ENCODE peak calls at places on chromosomes 5 and 9, in ten cellular contexts. S, B, F, H, I, W, M, G, C and V are unnamed samples.

GRCh38 chr5:90421136-90421535 is 11.6 kb upstream of the CETN3 start:
- DNase-seq in S (peak; percentile 46), B (no peak), F (no peak), H (no peak), I (no peak), W (no peak), M (peak; percentile 36), G (peak; percentile 18), C (no peak), V (peak; percentile 6)

GRCh38 chr9:137393176-137394150 is 29.5 kb downstream of the EXD3 start:
- DNase-seq in S (peak; percentile 0), B (no peak), F (no peak), H (no peak), I (no peak), W (no peak), M (no peak), G (no peak), C (no peak), V (no peak)

GRCh38 chr9:131712151-131712716 is 27.6 kb downstream of the RAPGEF1 start:
- DNase-seq in S (no peak), B (no peak), F (no peak), H (no peak), I (no peak), W (no peak), M (no peak), G (no peak), C (no peak), V (no peak)

GRCh38 chr5:144189800-144190429 is 19.2 kb downstream of the KCTD16 start:
- DNase-seq in S (no peak), B (peak; percentile 75), F (no peak), H (no peak), I (no peak), W (no peak), M (peak; percentile 51), G (peak; percentile 73), C (peak; percentile 21), V (peak; percentile 63)

GRCh38 chr5:51404256-51404655 is 21.0 kb downstream of the ISL1 start:
- DNase-seq in S (no peak), B (no peak), F (no peak), H (no peak), I (no peak), W (no peak), M (no peak), G (no peak), C (no peak), V (no peak)

GRCh38 chr5:2607622-2608021 is 143.9 kb downstream of the IRX2 start:
- DNase-seq in S (no peak), B (no peak), F (no peak), H (no peak), I (no peak), W (no peak), M (no peak), G (no peak), C (no peak), V (no peak)

GRCh38 chr5:170745481-170746061 is 38.0 kb upstream of the GABRP start:
- DNase-seq in S (peak; percentile 68), B (no peak), F (peak; percentile 50), H (no peak), I (no peak), W (no peak), M (peak; percentile 54), G (peak; percentile 4), C (peak; percentile 13), V (no peak)

GRCh38 chr5:75057551-75057950 is 5.2 kb upstream of the GCNT4 start:
- DNase-seq in S (no peak), B (no peak), F (no peak), H (no peak), I (no peak), W (no peak), M (no peak), G (no peak), C (no peak), V (no peak)

GRCh38 chr5:97101189-97101910 is 41.1 kb downstream of the LIX1 start:
- DNase-seq in S (no peak), B (peak; percentile 45), F (no peak), H (no peak), I (no peak), W (no peak), M (no peak), G (no peak), C (no peak), V (no peak)

GRCh38 chr5:113678924-113679575 is 165.6 kb downstream of the YTHDC2 start:
- DNase-seq in S (peak; percentile 77), B (peak; percentile 39), F (no peak), H (peak; percentile 24), I (no peak), W (no peak), M (no peak), G (peak; percentile 62), C (no peak), V (peak; percentile 50)

GRCh38 chr5:87004101-87004500 is 263.6 kb upstream of the RASA1 start:
- DNase-seq in S (no peak), B (peak; percentile 60), F (no peak), H (no peak), I (no peak), W (no peak), M (no peak), G (peak; percentile 38), C (no peak), V (peak; percentile 37)

GRCh38 chr5:107313098-107313497 is 357.6 kb downstream of the EFNA5 start:
- DNase-seq in S (no peak), B (no peak), F (no peak), H (no peak), I (no peak), W (no peak), M (no peak), G (no peak), C (no peak), V (no peak)

DNA sequence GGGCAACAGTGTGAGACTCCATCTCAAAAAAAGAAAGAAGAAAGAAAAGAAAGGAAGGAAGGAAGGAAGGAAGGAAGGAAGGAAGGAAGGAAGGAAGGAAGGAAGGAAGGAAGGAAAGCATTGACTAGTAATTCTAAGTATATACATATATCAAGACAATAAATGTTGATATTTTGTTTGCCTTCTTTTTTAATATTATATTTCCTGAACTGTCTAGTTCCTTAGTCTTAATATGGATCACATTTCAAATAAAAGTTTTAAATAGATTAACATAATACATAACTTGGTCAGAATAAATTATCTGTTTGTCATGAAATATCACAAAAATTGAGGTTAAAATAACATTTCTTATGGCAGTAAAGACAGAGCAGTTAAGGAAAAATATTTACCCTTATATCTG is 1448.4 kb upstream of the C9orf72 start:
- DNase-seq in S (no peak), B (no peak), F (no peak), H (no peak), I (no peak), W (no peak), M (no peak), G (no peak), C (no peak), V (no peak)
- H3K4me3 ChIP-seq in S (no peak overlapping the region), B (no peak overlapping the region), F (no peak overlapping the region), H (no peak overlapping the region), I (no peak overlapping the region), W (no peak overlapping the region), M (no peak overlapping the region), G (no peak overlapping the region), C (no peak overlapping the region), V (no peak overlapping the region)

DNA sequence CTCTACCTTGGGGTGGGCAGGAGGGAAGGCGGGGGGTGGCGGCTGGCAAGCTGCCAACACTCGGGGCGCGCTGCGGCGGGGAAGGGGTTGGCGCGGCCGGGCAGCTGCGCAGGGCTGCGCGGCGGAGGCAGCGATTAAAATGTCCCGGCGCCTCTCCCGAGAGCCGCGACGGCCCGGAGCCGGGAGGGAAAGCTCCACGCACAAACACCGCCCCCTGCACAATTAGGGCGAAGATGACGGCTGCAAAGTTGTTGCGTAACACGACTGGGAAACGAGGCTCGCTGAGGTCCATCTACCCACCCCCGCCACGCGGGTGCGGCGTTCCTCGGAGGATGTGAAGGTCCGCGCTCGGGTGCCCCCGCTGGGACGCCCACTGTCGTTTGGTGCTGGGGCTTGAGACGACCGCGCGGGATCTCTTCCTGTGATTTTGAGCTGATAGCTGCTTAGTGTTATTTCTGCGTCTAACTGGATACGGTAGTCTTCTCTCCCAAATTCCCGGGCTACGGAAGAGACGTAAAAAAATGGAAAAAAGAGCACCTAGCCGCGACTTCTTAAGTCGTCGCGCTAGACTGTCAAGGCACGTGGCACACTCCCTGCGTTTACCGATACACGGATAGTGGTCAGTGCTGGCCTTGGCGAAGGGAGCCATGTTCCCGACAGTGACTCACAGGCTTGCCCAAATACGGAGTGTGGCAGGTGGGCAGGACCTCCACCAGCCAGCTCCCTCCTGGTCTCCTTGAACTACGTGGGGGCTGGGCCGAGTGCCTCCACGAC is 958 bp upstream of the NFIL3 start:
- DNase-seq in S (peak; percentile 64), B (peak; percentile 79), F (peak; percentile 83), H (no peak), I (peak; percentile 93), W (peak; percentile 88), M (peak; percentile 94), G (peak; percentile 94), C (peak; percentile 88), V (peak; percentile 91)
- TF ChIP-seq CTCF in S (no peak), B (peak; percentile 22), F (no peak), H (no peak), I (no peak), W (no peak), M (no peak), G (no peak), C (peak; percentile 12), V (peak; percentile 0)

GRCh38 chr9:35606726-35607125 is 1.7 kb downstream of the TESK1 start:
- DNase-seq in S (no peak), B (no peak), F (no peak), H (no peak), I (no peak), W (no peak), M (no peak), G (no peak), C (no peak), V (no peak)
- H3K4me3 ChIP-seq in S (peak overlapping the region; percentile 86), B (no peak overlapping the region), F (no peak overlapping the region), H (no peak overlapping the region), I (peak overlapping the region; percentile 87), W (no peak overlapping the region), M (no peak overlapping the region), G (peak overlapping the region; percentile 69), C (peak overlapping the region; percentile 71), V (no peak overlapping the region)

GRCh38 chr9:87267251-87267679 is 230.4 kb upstream of the DAPK1 start:
- DNase-seq in S (no peak), B (no peak), F (no peak), H (no peak), I (peak; percentile 62), W (peak; percentile 61), M (no peak), G (peak; percentile 51), C (peak; percentile 47), V (peak; percentile 75)

GRCh38 chr9:87259543-87259942 is 238.1 kb upstream of the DAPK1 start:
- DNase-seq in S (no peak), B (peak; percentile 63), F (no peak), H (no peak), I (no peak), W (no peak), M (no peak), G (peak; percentile 72), C (no peak), V (peak; percentile 75)

GRCh38 chr9:87266697-87267096 is 231.0 kb upstream of the DAPK1 start:
- DNase-seq in S (no peak), B (no peak), F (no peak), H (no peak), I (no peak), W (no peak), M (no peak), G (no peak), C (no peak), V (no peak)

GRCh38 chr9:87260171-87260570 is 237.5 kb upstream of the DAPK1 start:
- DNase-seq in S (no peak), B (no peak), F (no peak), H (no peak), I (peak; percentile 64), W (no peak), M (no peak), G (no peak), C (no peak), V (no peak)

GRCh38 chr9:87263291-87263690 is 234.4 kb upstream of the DAPK1 start:
- DNase-seq in S (peak; percentile 45), B (no peak), F (no peak), H (no peak), I (no peak), W (no peak), M (no peak), G (no peak), C (no peak), V (no peak)
- TF ChIP-seq CTCF in S (peak; percentile 49), B (peak; percentile 4), F (no peak), H (no peak), I (no peak), W (no peak), M (no peak), G (no peak), C (no peak), V (no peak)